ENCODE peak calls at places on chromosome 12, in seven cellular contexts. L, V, B, I, O, Y and N are unnamed samples.

GRCh38 chr12:111276189-111276588 is 92.7 kb downstream of the PHETA1 start:
- DNase-seq in L (no peak), V (peak; percentile 15), B (peak; percentile 55), I (no peak), O (no peak), Y (no peak), N (no peak)

GRCh38 chr12:104802198-104802597 is 155.9 kb downstream of the SLC41A2 start:
- DNase-seq in L (no peak), V (no peak), B (peak; percentile 34), I (no peak), O (no peak), Y (no peak), N (no peak)

GRCh38 chr12:132078190-132078589 is 65.9 kb downstream of the DDX51 start:
- DNase-seq in L (peak; percentile 61), V (peak; percentile 85), B (peak; percentile 73), I (no peak), O (peak; percentile 38), Y (no peak), N (no peak)

GRCh38 chr12:115096673-115097349 is 412.8 kb upstream of the TBX3 start:
- DNase-seq in L (no peak), V (peak; percentile 67), B (no peak), I (no peak), O (no peak), Y (no peak), N (no peak)

GRCh38 chr12:67649165-67650126 is 901 bp downstream of the DYRK2 start:
- DNase-seq in L (no peak), V (no peak), B (peak; percentile 24), I (peak; percentile 77), O (no peak), Y (no peak), N (peak; percentile 44)

GRCh38 chr12:98422809-98423208 is 92.6 kb upstream of the TMPO start:
- DNase-seq in L (no peak), V (no peak), B (peak; percentile 42), I (peak; percentile 76), O (no peak), Y (no peak), N (no peak)

GRCh38 chr12:86264451-86265328 is 8.5 kb upstream of the MGAT4C start:
- DNase-seq in L (no peak), V (no peak), B (peak; percentile 68), I (peak; percentile 60), O (no peak), Y (no peak), N (peak; percentile 19)

GRCh38 chr12:109753959-109754358 is 40.3 kb downstream of the FAM222A start:
- DNase-seq in L (no peak), V (no peak), B (no peak), I (no peak), O (no peak), Y (no peak), N (no peak)

GRCh38 chr12:92466391-92467305 is 236.1 kb upstream of the PLEKHG7 start:
- DNase-seq in L (no peak), V (no peak), B (no peak), I (peak; percentile 47), O (no peak), Y (no peak), N (no peak)

GRCh38 chr12:110561471-110562201 is 21.5 kb downstream of the PPTC7 start:
- DNase-seq in L (no peak), V (no peak), B (no peak), I (no peak), O (no peak), Y (no peak), N (no peak)

GRCh38 chr12:80352476-80352875 is 91.6 kb upstream of the PTPRQ start:
- DNase-seq in L (no peak), V (no peak), B (peak; percentile 32), I (no peak), O (no peak), Y (no peak), N (no peak)

GRCh38 chr12:112121780-112122565 is 3.4 kb upstream of the TRAFD1 start:
- DNase-seq in L (peak; percentile 71), V (peak; percentile 74), B (peak; percentile 85), I (peak; percentile 52), O (peak; percentile 48), Y (no peak), N (no peak)

GRCh38 chr12:77537648-77538047 is 293.0 kb upstream of the NAV3 start:
- DNase-seq in L (no peak), V (no peak), B (no peak), I (no peak), O (no peak), Y (no peak), N (no peak)

GRCh38 chr12:57200497-57200896 is 16.1 kb upstream of the NXPH4 start:
- DNase-seq in L (no peak), V (no peak), B (no peak), I (no peak), O (no peak), Y (no peak), N (no peak)

GRCh38 chr12:175250-175649 is 38.7 kb downstream of the SLC6A12 start:
- DNase-seq in L (no peak), V (no peak), B (no peak), I (no peak), O (no peak), Y (no peak), N (no peak)

GRCh38 chr12:27573972-27574371 is 50.0 kb downstream of the PPFIBP1 start:
- DNase-seq in L (peak; percentile 76), V (peak; percentile 91), B (peak; percentile 99), I (no peak), O (no peak), Y (no peak), N (no peak)

GRCh38 chr12:125184213-125184952 is 119.1 kb downstream of the AACS start:
- DNase-seq in L (no peak), V (no peak), B (no peak), I (no peak), O (no peak), Y (no peak), N (no peak)

GRCh38 chr12:93390565-93391297 is 13.0 kb downstream of the NUDT4 start:
- DNase-seq in L (no peak), V (no peak), B (no peak), I (no peak), O (no peak), Y (no peak), N (no peak)

GRCh38 chr12:24423611-24424010 is 474.1 kb upstream of the SOX5 start:
- DNase-seq in L (no peak), V (no peak), B (no peak), I (no peak), O (no peak), Y (no peak), N (no peak)
- TF ChIP-seq CTCF in L (no peak), V (no peak), B (no peak), I (no peak), O (no peak), Y (no peak), N (no peak)

GRCh38 chr12:4047441-4047840 is 174.2 kb upstream of the PARP11 start:
- DNase-seq in L (no peak), V (no peak), B (no peak), I (no peak), O (no peak), Y (no peak), N (no peak)

GRCh38 chr12:4052691-4053090 is 179.5 kb upstream of the PARP11 start:
- DNase-seq in L (no peak), V (no peak), B (no peak), I (no peak), O (no peak), Y (no peak), N (no peak)

GRCh38 chr12:4051616-4052015 is 178.4 kb upstream of the PARP11 start:
- DNase-seq in L (no peak), V (no peak), B (no peak), I (no peak), O (no peak), Y (no peak), N (no peak)

GRCh38 chr12:4049566-4050080 is 176.4 kb upstream of the PARP11 start:
- DNase-seq in L (no peak), V (no peak), B (no peak), I (no peak), O (no peak), Y (no peak), N (no peak)

DNA sequence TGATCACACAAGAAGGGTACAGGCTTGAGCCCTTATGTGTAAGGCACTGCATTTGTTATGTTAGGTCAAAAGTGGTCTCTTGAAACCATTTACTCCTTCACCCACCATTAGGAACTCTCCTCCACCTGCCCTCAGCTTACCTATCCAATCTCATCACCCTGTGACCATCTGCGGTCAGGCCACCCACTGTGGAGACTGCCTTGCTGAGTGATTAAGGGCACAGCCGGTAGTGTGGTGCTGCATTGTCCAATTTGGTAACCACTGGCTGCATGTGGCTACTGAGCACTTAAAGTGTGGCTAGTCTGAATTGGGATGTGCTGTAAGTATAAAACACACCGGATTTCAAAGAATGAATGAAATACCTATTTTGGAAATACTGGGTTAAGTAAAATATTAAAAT is 177.1 kb upstream of the PARP11 start:
- DNase-seq in L (no peak), V (no peak), B (no peak), I (no peak), O (no peak), Y (no peak), N (no peak)
- TF ChIP-seq CTCF in L (no peak), V (no peak), B (no peak), I (no peak), O (no peak), Y (no peak), N (no peak)

DNA sequence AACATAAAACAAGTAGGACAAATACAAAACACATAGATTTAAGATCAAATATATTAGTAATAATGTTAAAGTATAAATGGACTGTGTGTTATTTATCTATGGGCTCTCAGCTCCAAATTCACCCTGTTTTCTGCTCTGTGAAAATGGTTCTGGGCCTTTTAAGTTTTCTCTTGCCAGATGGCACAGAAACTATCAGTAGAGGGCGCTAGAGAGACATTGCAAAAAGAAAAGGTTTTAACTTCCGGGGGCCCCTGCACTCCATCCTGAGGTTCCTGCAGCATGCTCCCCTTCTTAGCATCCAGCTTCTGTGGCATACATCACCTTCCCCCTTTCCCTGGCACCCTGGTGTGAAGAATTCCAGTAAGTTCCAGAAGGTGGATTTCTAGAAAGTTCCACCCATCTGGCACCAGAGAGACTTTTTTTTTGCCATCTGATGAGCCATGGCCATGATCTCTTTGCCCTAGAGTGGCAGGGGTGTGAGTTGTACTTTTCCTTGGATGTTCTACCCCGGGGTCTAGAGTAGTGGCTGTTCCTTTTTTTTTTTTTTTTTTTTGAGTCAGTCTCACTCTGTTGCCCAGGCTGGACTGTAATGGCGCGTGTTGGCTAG is 29.3 kb downstream of the ZCRB1 start:
- DNase-seq in L (no peak), V (no peak), B (peak; percentile 49), I (no peak), O (no peak), Y (no peak), N (no peak)
- TF ChIP-seq CTCF in L (peak; percentile 2), V (peak; percentile 73), B (peak; percentile 74), I (no peak), O (no peak), Y (peak; percentile 80), N (peak; percentile 67)

DNA sequence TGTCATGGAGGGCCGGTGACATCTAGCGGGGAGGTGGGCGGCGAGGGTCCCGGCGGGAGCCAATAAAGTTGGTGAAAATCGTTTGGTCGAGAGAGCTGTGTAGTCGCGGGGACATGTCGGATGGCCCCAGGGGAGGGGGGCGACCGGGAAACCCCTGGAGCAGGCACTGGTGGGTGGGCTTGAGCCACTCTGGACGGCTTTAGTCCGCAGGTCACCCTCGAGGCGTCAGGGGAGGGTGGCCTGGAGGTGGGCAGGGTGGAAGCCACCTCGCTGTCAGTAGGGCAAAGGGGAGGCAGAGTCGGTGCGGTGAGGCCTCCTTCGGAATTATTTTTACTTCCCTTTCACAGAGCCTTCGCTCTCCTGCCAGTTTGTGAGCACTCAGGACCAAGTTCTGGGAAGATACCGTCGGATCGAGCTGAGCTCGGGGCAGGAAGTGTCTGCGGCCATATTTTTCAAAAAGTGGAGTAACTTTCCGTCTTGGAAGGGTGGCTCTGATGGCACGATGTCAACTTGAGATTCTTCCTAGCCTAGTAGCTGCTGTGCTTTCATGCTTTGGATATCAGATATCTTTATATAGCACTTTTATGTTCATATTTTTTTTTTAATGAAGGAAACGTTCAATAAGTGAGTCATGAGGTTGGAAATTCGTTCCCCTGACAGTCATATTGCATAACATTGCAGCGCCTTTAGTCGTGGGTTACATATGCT is 28.2 kb downstream of the WBP11 start:
- DNase-seq in L (no peak), V (peak; percentile 54), B (peak; percentile 37), I (peak; percentile 76), O (peak; percentile 23), Y (no peak), N (peak; percentile 29)
- TF ChIP-seq CTCF in L (no peak), V (no peak), B (no peak), I (no peak), O (no peak), Y (no peak), N (no peak)